ENCODE peak calls at places on chromosomes 1 and 21, in four cellular contexts. U is tibial artery, C is AG09319, Y is RWPE1. M is an unnamed sample.

GRCh38 chr21:21064353-21064752 is 66.1 kb downstream of the NCAM2 start:
- DNase-seq in U (no peak), C (no peak), Y (no peak), M (no peak)

GRCh38 chr1:30377230-30378022 is 346.0 kb downstream of the MATN1 start:
- DNase-seq in U (no peak), C (no peak), Y (no peak), M (no peak)

GRCh38 chr1:12464627-12465056 is 153.4 kb downstream of the DHRS3 start:
- DNase-seq in U (peak), C (peak), Y (no peak), M (no peak)

GRCh38 chr21:37074546-37074945 is 1.5 kb downstream of the TTC3 start:
- DNase-seq in U (no peak), C (no peak), Y (no peak), M (no peak)

GRCh38 chr1:239717097-239718051 is 331.0 kb downstream of the CHRM3 start:
- DNase-seq in U (no peak), C (no peak), Y (no peak), M (no peak)

GRCh38 chr1:156118175-156118868 is 3.8 kb downstream of the LMNA start:
- DNase-seq in U (peak), C (no peak), Y (no peak), M (no peak)

GRCh38 chr1:4256351-4256750 is 356.3 kb upstream of the C1orf174 start:
- DNase-seq in U (no peak), C (no peak), Y (no peak), M (peak)

GRCh38 chr1:183363967-183364366 is 54.2 kb downstream of the NMNAT2 start:
- DNase-seq in U (no peak), C (no peak), Y (no peak), M (no peak)

GRCh38 chr1:5594056-5594956 is 397.9 kb downstream of the NPHP4 start:
- DNase-seq in U (no peak), C (no peak), Y (no peak), M (peak)

GRCh38 chr1:80217377-80217986 is 1211.0 kb upstream of the ADGRL4 start:
- DNase-seq in U (no peak), C (peak), Y (peak), M (no peak)

GRCh38 chr21:29025328-29025713 is 853 bp downstream of the USP16 start:
- DNase-seq in U (no peak), C (no peak), Y (peak), M (no peak)

GRCh38 chr1:246907472-246907871 is 24.3 kb downstream of the AHCTF1 start:
- DNase-seq in U (no peak), C (peak), Y (no peak), M (no peak)

GRCh38 chr1:165431079-165431478 is 13.8 kb downstream of the RXRG start:
- DNase-seq in U (no peak), C (no peak), Y (no peak), M (no peak)

GRCh38 chr1:41423511-41424191 is 60.8 kb downstream of the EDN2 start:
- DNase-seq in U (no peak), C (no peak), Y (no peak), M (no peak)

GRCh38 chr1:24996983-24997893 is 67.2 kb upstream of the RUNX3 start:
- DNase-seq in U (no peak), C (no peak), Y (no peak), M (no peak)

GRCh38 chr1:196779093-196779492 is 4.5 kb downstream of the CFHR3 start:
- DNase-seq in U (no peak), C (no peak), Y (no peak), M (no peak)

GRCh38 chr1:236774926-236775325 is 20.2 kb upstream of the MTR start:
- DNase-seq in U (no peak), C (no peak), Y (no peak), M (no peak)

GRCh38 chr1:95035536-95035935 is 37.2 kb downstream of the ALG14 start:
- DNase-seq in U (no peak), C (peak), Y (no peak), M (no peak)

GRCh38 chr1:177190308-177190970 is 19.7 kb downstream of the BRINP2 start:
- DNase-seq in U (no peak), C (no peak), Y (no peak), M (no peak)

GRCh38 chr1:75732703-75733102 is 8.2 kb downstream of the ACADM start:
- DNase-seq in U (no peak), C (no peak), Y (no peak), M (no peak)

GRCh38 chr1:221317537-221317936 is 424.4 kb downstream of the DUSP10 start:
- DNase-seq in U (no peak), C (no peak), Y (no peak), M (no peak)

GRCh38 chr1:71001627-71002026 is 46.0 kb downstream of the PTGER3 start:
- DNase-seq in U (no peak), C (no peak), Y (no peak), M (no peak)

GRCh38 chr1:111813440-111814304 is 58.0 kb downstream of the DDX20 start:
- DNase-seq in U (no peak), C (no peak), Y (no peak), M (no peak)

GRCh38 chr1:231938651-231939050 is 312.1 kb downstream of the DISC1 start:
- DNase-seq in U (no peak), C (no peak), Y (no peak), M (no peak)

GRCh38 chr1:226046240-226046639 is 16.3 kb upstream of the H3-3A start:
- DNase-seq in U (no peak), C (no peak), Y (no peak), M (no peak)

GRCh38 chr1:16011936-16012589 is 5.8 kb downstream of the HSPB7 start:
- DNase-seq in U (no peak), C (no peak), Y (no peak), M (no peak)

GRCh38 chr1:227321035-227321434 is 2.7 kb upstream of the CDC42BPA start:
- DNase-seq in U (no peak), C (no peak), Y (no peak), M (no peak)

GRCh38 chr21:16580661-16581060 is 850.9 kb downstream of the USP25 start:
- DNase-seq in U (no peak), C (no peak), Y (no peak), M (no peak)

GRCh38 chr1:180267761-180268555 is 37.9 kb downstream of the LHX4 start:
- DNase-seq in U (peak), C (no peak), Y (no peak), M (peak)

GRCh38 chr21:40886931-40887330 is 40.0 kb upstream of the DSCAM start:
- DNase-seq in U (no peak), C (no peak), Y (peak), M (no peak)

GRCh38 chr1:213761845-213762407 is 225.8 kb upstream of the PROX1 start:
- DNase-seq in U (no peak), C (no peak), Y (no peak), M (no peak)

GRCh38 chr1:95323117-95323516 is 89.1 kb downstream of the RWDD3 start:
- DNase-seq in U (no peak), C (no peak), Y (no peak), M (no peak)

GRCh38 chr1:15625224-15625917 is 8.1 kb downstream of the DDI2 start:
- DNase-seq in U (no peak), C (no peak), Y (no peak), M (no peak)

GRCh38 chr1:48773133-48773532 is 3.6 kb downstream of the BEND5 start:
- DNase-seq in U (no peak), C (no peak), Y (no peak), M (no peak)

GRCh38 chr1:3462356-3463012 is 8.0 kb downstream of the ARHGEF16 start:
- DNase-seq in U (no peak), C (no peak), Y (no peak), M (no peak)

GRCh38 chr1:21212126-21212525 is 35.4 kb upstream of the EIF4G3 start:
- DNase-seq in U (no peak), C (no peak), Y (no peak), M (no peak)

GRCh38 chr1:221699582-221700519 is 42.0 kb downstream of the DUSP10 start:
- DNase-seq in U (no peak), C (peak), Y (no peak), M (no peak)

GRCh38 chr1:212858461-212859265 is 588 bp downstream of the FLVCR1 start:
- DNase-seq in U (no peak), C (no peak), Y (peak), M (no peak)

GRCh38 chr1:6491480-6491962 is at the start of gene PLEKHG5:
- DNase-seq in U (no peak), C (no peak), Y (peak), M (no peak)

GRCh38 chr21:23130308-23130707 is 2132.1 kb downstream of the NCAM2 start:
- DNase-seq in U (no peak), C (no peak), Y (no peak), M (no peak)

GRCh38 chr21:23127973-23128372 is 2129.8 kb downstream of the NCAM2 start:
- DNase-seq in U (no peak), C (no peak), Y (no peak), M (no peak)

DNA sequence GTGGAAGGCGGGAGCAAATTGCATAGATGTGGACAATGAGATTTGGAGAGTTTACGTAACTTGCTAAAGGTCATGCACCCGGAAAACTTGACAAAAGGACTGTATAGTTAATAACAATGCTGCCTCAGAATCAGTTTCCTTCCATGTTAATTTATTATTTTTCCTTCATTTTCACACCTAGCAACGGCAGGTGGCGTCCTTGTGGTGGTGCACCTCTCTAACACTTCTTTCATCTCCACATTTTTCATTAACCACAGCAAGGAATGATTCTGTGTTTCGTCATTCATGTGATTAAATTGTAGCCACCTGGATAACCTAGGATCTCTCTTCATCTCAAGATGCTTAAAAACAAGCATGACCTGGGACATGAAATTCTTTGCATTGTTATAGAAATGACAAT is 2133.0 kb downstream of the NCAM2 start:
- DNase-seq in U (no peak), C (no peak), Y (peak), M (no peak)
- TF ChIP-seq CTCF in U (no peak), C (no peak), Y (no peak), M (no peak)

DNA sequence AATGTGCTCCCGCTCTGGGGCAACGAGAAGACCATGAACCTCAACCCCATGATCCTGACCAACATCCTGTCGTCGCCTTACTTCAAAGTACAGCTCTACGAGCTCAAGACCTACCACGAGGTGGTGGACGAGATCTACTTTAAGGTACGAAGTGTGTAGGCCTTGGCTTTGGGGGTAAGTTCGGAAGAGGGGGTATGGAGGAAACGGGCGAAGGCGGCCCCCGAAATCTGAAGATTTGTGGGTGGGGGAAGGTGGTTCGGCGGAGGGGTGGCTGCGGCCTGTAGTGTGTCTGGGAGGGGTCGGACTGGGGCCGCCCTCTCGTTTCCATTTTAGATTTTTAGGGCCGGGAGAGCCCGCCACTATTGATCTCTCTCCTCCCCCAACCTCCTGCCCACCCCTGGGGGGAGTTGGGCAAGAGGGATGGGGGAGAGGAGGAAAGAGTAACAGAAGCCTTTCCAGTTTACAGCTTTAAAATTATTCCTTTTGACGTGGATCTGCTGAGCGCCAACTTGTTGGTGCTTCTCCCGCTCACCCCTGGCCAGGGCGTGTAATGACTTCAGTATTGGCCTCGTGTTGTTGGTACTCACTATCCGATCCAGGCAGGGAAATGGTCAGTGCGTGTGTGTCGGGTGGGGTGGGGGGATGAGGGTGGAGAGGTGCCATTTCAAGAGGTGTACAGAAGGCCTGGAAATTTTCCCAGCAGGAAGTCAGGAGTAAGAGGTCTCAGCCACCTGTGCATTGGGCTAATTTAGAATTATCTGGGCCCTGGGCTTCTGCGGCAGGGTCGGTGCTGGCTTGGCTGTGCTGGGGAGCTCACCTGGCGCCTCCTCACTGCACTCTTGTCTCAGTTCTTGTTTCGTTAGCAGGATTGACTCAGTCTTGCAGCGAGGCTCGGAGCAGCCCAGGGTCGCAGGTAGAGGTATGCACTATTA is 880 bp downstream of the PRPF38B start:
- DNase-seq in U (peak), C (peak), Y (peak), M (no peak)
- TF ChIP-seq CTCF in U (peak), C (peak), Y (peak), M (no peak)

GRCh38 chr21:25638634-25639166 is 358 bp upstream of the JAM2 start:
- DNase-seq in U (no peak), C (no peak), Y (no peak), M (no peak)

GRCh38 chr21:25639922-25640670 is 1.0 kb downstream of the JAM2 start:
- DNase-seq in U (no peak), C (no peak), Y (no peak), M (no peak)

GRCh38 chr21:25637846-25638245 is 1.2 kb upstream of the JAM2 start:
- DNase-seq in U (no peak), C (no peak), Y (no peak), M (no peak)

GRCh38 chr21:25640671-25641292 is 1.7 kb downstream of the JAM2 start:
- DNase-seq in U (no peak), C (no peak), Y (no peak), M (no peak)

GRCh38 chr21:25639167-25639921 is at the start of gene JAM2:
- DNase-seq in U (peak), C (no peak), Y (no peak), M (peak)
- TF ChIP-seq CTCF in U (no peak), C (peak), Y (no peak), M (no peak)

GRCh38 chr1:22547818-22548454 is 15.4 kb upstream of the EPHA8 start:
- DNase-seq in U (no peak), C (no peak), Y (no peak), M (no peak)
- TF ChIP-seq CTCF in U (no peak), C (no peak), Y (no peak), M (no peak)

GRCh38 chr1:60000625-60001024 is 72.9 kb downstream of the C1orf87 start:
- DNase-seq in U (no peak), C (no peak), Y (no peak), M (no peak)

GRCh38 chr1:59999006-59999405 is 72.4 kb upstream of the CYP2J2 start:
- DNase-seq in U (no peak), C (no peak), Y (no peak), M (no peak)

GRCh38 chr1:59994302-59995198 is 68.0 kb upstream of the CYP2J2 start:
- DNase-seq in U (peak), C (no peak), Y (no peak), M (no peak)

GRCh38 chr1:59999746-60000145 is 73.2 kb upstream of the CYP2J2 start:
- DNase-seq in U (no peak), C (no peak), Y (no peak), M (no peak)

GRCh38 chr1:59997479-59997878 is 70.9 kb upstream of the CYP2J2 start:
- DNase-seq in U (no peak), C (no peak), Y (no peak), M (no peak)
- TF ChIP-seq CTCF in U (no peak), C (no peak), Y (no peak), M (no peak)

GRCh38 chr1:175319912-175320230 is 127.3 kb upstream of the KIAA0040 start:
- DNase-seq in U (no peak), C (no peak), Y (no peak), M (no peak)
- TF ChIP-seq CTCF in U (no peak), C (no peak), Y (peak), M (no peak)

DNA sequence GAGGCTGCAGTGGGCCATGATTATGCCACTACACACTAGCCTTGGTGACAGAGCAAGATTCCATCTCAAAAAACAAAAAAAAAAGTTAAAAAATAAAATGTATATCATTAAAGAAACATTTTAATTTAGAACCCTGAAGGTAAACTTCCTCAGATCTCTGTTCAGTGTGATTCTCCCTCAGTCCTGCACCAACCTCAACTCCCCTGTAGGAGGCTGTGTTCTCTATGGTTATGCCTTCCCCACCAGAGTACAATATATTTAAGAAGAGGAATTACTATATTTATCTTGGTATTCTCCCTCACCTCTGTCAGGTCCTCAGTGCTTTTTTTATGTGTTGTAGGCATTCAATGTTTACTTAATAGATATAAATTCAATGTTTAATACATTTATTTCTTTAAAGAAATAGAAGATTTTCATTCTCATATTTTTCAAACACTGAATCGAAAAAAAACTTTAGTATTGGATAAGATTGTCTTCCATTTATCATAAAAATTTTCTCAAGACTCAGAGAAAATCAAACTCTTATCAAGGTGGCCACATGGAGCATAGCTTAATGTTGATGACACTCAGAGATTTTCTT is 4.8 kb upstream of the LRRC8B start:
- DNase-seq in U (no peak), C (no peak), Y (peak), M (no peak)
- TF ChIP-seq CTCF in U (peak), C (peak), Y (peak), M (peak)

DNA sequence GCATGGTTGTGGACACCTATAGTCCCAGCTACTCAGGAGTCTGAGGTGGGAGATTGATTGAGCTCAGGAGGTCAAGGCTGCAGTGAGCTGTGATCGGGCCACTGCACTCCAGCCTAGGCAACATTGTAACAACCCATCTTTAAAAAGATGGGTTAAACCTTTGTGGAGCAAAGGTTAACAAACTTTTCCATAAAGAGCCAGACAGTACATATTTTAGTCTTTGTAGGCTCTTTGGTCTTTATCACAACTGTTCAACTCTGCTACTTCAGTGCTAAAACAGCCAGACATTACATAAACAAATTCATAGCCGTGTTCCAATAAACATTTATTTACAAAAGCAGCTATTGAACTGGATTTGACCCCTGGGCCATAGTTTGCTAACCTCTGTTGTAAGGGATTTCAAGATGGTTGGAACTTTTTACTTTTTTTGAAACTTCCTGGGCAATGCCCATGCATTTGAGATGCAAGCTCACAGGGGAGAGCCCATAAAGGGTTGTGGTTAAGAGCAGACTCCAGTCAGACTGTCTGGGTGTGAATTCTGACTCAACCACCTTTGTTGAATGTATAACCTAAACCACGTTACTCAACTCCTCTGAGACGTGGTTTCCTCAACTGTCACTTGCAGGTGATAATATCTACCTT is 10.8 kb downstream of the INAVA start:
- DNase-seq in U (no peak), C (no peak), Y (no peak), M (no peak)
- TF ChIP-seq CTCF in U (no peak), C (no peak), Y (no peak), M (no peak)

GRCh38 chr1:174726167-174726879 is 273.4 kb upstream of the CACYBP start:
- DNase-seq in U (no peak), C (no peak), Y (no peak), M (no peak)

GRCh38 chr1:174721246-174721645 is 273.5 kb downstream of the GPR52 start:
- DNase-seq in U (no peak), C (no peak), Y (no peak), M (no peak)

GRCh38 chr1:174723815-174724214 is 275.9 kb upstream of the CACYBP start:
- DNase-seq in U (no peak), C (no peak), Y (no peak), M (no peak)

GRCh38 chr1:174726880-174727585 is 272.7 kb upstream of the CACYBP start:
- DNase-seq in U (no peak), C (no peak), Y (no peak), M (no peak)
- TF ChIP-seq CTCF in U (no peak), C (no peak), Y (no peak), M (no peak)

GRCh38 chr1:233730809-233731208 is 116.9 kb downstream of the KCNK1 start:
- DNase-seq in U (no peak), C (no peak), Y (no peak), M (no peak)
- TF ChIP-seq CTCF in U (no peak), C (no peak), Y (peak), M (no peak)

M was measured in vagina.